ENCODE peak calls at places on chromosomes 2 and 18, in nine cellular contexts. Z is H54, A is choroid plexus epithelial cell, L is fibroblast of the conjunctiva, G is activated T-cell treated with anti-CD3 and anti-CD28 coated beads for 1 hour, Y is RPMI7951, O is NCI-H1105 treated with DMSO at 0.1 percent for 48 hours, V is mesenchymal stem cell, H is GM23248. U is an unnamed sample.

GRCh38 chr2:240329116-240329665 is 106.3 kb upstream of the GPC1 start:
- DNase-seq in V (no peak), Y (no peak), L (no peak), Z (no peak), A (no peak), G (no peak), O (no peak), H (no peak), U (no peak)

GRCh38 chr2:39216495-39217191 is 27.1 kb downstream of the CDKL4 start:
- DNase-seq in L (no peak), G (peak), O (no peak), Z (no peak), A (no peak), V (peak), H (no peak), Y (no peak), U (no peak)

GRCh38 chr2:9914384-9915065 is 37.0 kb upstream of the GRHL1 start:
- DNase-seq in L (peak), A (peak), Z (peak), H (peak), O (no peak), G (no peak), Y (peak), V (peak), U (no peak)

GRCh38 chr2:175010848-175011254 is 5.7 kb upstream of the CHN1 start:
- DNase-seq in Z (no peak), O (peak), H (no peak), G (no peak), A (no peak), L (no peak), Y (no peak), V (no peak), U (no peak)

GRCh38 chr2:109128466-109129355 is at the start of gene SH3RF3:
- DNase-seq in A (peak), L (no peak), G (peak), O (peak), Z (no peak), Y (peak), H (peak), V (peak), U (no peak)

GRCh38 chr2:150971910-150972309 is 289.8 kb downstream of the RBM43 start:
- DNase-seq in A (no peak), L (no peak), Z (no peak), H (no peak), G (no peak), Y (no peak), V (no peak), O (no peak), U (no peak)

GRCh38 chr2:235860111-235860510 is 308.1 kb downstream of the GBX2 start:
- DNase-seq in Z (no peak), G (no peak), O (no peak), A (peak), H (no peak), Y (no peak), L (no peak), V (no peak), U (no peak)

GRCh38 chr2:23651187-23651983 is 266.4 kb downstream of the KLHL29 start:
- DNase-seq in O (no peak), V (peak), Z (peak), Y (peak), G (no peak), L (peak), H (peak), A (peak), U (no peak)

GRCh38 chr18:54606835-54607212 is 15.8 kb downstream of the DYNAP start:
- DNase-seq in G (no peak), Y (no peak), L (no peak), A (no peak), H (no peak), V (no peak), Z (no peak), O (no peak), U (no peak)

GRCh38 chr2:8086342-8086741 is 595.5 kb upstream of the ID2 start:
- DNase-seq in Y (peak), H (peak), Z (no peak), O (no peak), A (no peak), G (no peak), V (peak), L (no peak), U (no peak)

GRCh38 chr2:159088906-159089305 is 120.5 kb downstream of the TANC1 start:
- DNase-seq in Y (no peak), G (no peak), Z (no peak), V (no peak), A (no peak), L (no peak), H (no peak), O (no peak), U (no peak)

GRCh38 chr2:175251425-175252041 is 70.0 kb upstream of the ATP5MC3 start:
- DNase-seq in O (peak), Z (peak), H (peak), A (peak), Y (peak), G (no peak), V (peak), L (peak), U (peak)

GRCh38 chr2:216372761-216373291 is 543 bp upstream of the MARCHF4 start:
- DNase-seq in V (peak), O (no peak), A (peak), H (peak), L (peak), Y (peak), G (no peak), Z (peak), U (no peak)

GRCh38 chr2:109530712-109531111 is 83.1 kb downstream of the SEPTIN10 start:
- DNase-seq in H (no peak), A (no peak), G (no peak), Z (no peak), L (no peak), Y (no peak), V (no peak), O (no peak), U (no peak)

GRCh38 chr2:233446121-233446520 is 91.8 kb downstream of the DGKD start:
- DNase-seq in O (no peak), Z (no peak), V (no peak), A (no peak), L (no peak), Y (peak), G (no peak), H (no peak), U (no peak)

GRCh38 chr2:202278944-202279343 is 13.4 kb downstream of the NOP58 start:
- DNase-seq in O (peak), A (peak), H (peak), G (no peak), Y (peak), Z (no peak), L (peak), V (peak), U (peak)

GRCh38 chr2:228048838-228049490 is 132.5 kb downstream of the SPHKAP start:
- DNase-seq in A (peak), O (peak), L (peak), G (no peak), Y (peak), Z (peak), H (peak), V (peak), U (peak)

GRCh38 chr2:28252308-28252707 is 140.3 kb upstream of the FOSL2 start:
- DNase-seq in V (no peak), G (no peak), A (no peak), L (no peak), Y (no peak), Z (no peak), O (no peak), H (no peak), U (no peak)